ENCODE peak calls at places on chromosomes 6 and 20, in eight cellular contexts. One of them, this sample, is unnamed.

GRCh38 chr20:48605364-48606116 is 222.3 kb downstream of the PREX1 start:
- DNase-seq in right lobe of liver: peak
- DNase-seq in neural progenitor cell: no peak
- DNase-seq in retinal pigment epithelial cell: no peak
- DNase-seq in AG04450: no peak
- DNase-seq in cardiac fibroblast: no peak
- DNase-seq in astrocyte of the cerebellum: no peak
- DNase-seq in heart right ventricle: no peak
- DNase-seq in this sample: no peak

GRCh38 chr6:81966968-81967367 is 214.5 kb upstream of the TENT5A start:
- DNase-seq in neural progenitor cell: no peak
- DNase-seq in right lobe of liver: no peak
- DNase-seq in AG04450: no peak
- DNase-seq in retinal pigment epithelial cell: no peak
- DNase-seq in astrocyte of the cerebellum: no peak
- DNase-seq in heart right ventricle: no peak
- DNase-seq in cardiac fibroblast: no peak
- DNase-seq in this sample: no peak

GRCh38 chr6:74087898-74088297 is 391.9 kb downstream of the CD109 start:
- DNase-seq in cardiac fibroblast: peak
- DNase-seq in AG04450: peak
- DNase-seq in neural progenitor cell: no peak
- DNase-seq in right lobe of liver: no peak
- DNase-seq in astrocyte of the cerebellum: no peak
- DNase-seq in heart right ventricle: no peak
- DNase-seq in retinal pigment epithelial cell: no peak
- DNase-seq in this sample: no peak

GRCh38 chr6:152142116-152142515 is 334.6 kb downstream of the ESR1 start:
- DNase-seq in retinal pigment epithelial cell: no peak
- DNase-seq in heart right ventricle: no peak
- DNase-seq in cardiac fibroblast: no peak
- DNase-seq in astrocyte of the cerebellum: no peak
- DNase-seq in AG04450: no peak
- DNase-seq in right lobe of liver: no peak
- DNase-seq in neural progenitor cell: no peak
- DNase-seq in this sample: no peak

GRCh38 chr6:144036064-144036873 is 28.2 kb upstream of the PLAGL1 start:
- DNase-seq in retinal pigment epithelial cell: no peak
- DNase-seq in neural progenitor cell: peak
- DNase-seq in cardiac fibroblast: peak
- DNase-seq in heart right ventricle: no peak
- DNase-seq in AG04450: no peak
- DNase-seq in right lobe of liver: peak
- DNase-seq in astrocyte of the cerebellum: no peak
- DNase-seq in this sample: no peak

GRCh38 chr6:169256518-169256917 is 2.9 kb upstream of the THBS2 start:
- DNase-seq in right lobe of liver: no peak
- DNase-seq in retinal pigment epithelial cell: no peak
- DNase-seq in astrocyte of the cerebellum: no peak
- DNase-seq in AG04450: no peak
- DNase-seq in heart right ventricle: no peak
- DNase-seq in neural progenitor cell: no peak
- DNase-seq in cardiac fibroblast: no peak
- DNase-seq in this sample: no peak

GRCh38 chr6:107555449-107555848 is 65.5 kb downstream of the SOBP start:
- DNase-seq in cardiac fibroblast: no peak
- DNase-seq in retinal pigment epithelial cell: no peak
- DNase-seq in neural progenitor cell: peak
- DNase-seq in AG04450: no peak
- DNase-seq in astrocyte of the cerebellum: no peak
- DNase-seq in heart right ventricle: no peak
- DNase-seq in right lobe of liver: no peak
- DNase-seq in this sample: no peak

GRCh38 chr6:47308674-47309325 is 905 bp downstream of the TNFRSF21 start:
- DNase-seq in AG04450: no peak
- DNase-seq in cardiac fibroblast: peak
- DNase-seq in right lobe of liver: peak
- DNase-seq in retinal pigment epithelial cell: no peak
- DNase-seq in neural progenitor cell: peak
- DNase-seq in astrocyte of the cerebellum: no peak
- DNase-seq in heart right ventricle: peak
- DNase-seq in this sample: no peak

GRCh38 chr20:57061058-57061900 is 205.2 kb downstream of the BMP7 start:
- DNase-seq in heart right ventricle: no peak
- DNase-seq in AG04450: no peak
- DNase-seq in astrocyte of the cerebellum: no peak
- DNase-seq in cardiac fibroblast: no peak
- DNase-seq in right lobe of liver: no peak
- DNase-seq in retinal pigment epithelial cell: no peak
- DNase-seq in neural progenitor cell: peak
- DNase-seq in this sample: no peak

GRCh38 chr20:20593447-20594170 is 118.8 kb downstream of the RALGAPA2 start:
- DNase-seq in astrocyte of the cerebellum: no peak
- DNase-seq in right lobe of liver: no peak
- DNase-seq in retinal pigment epithelial cell: no peak
- DNase-seq in neural progenitor cell: peak
- DNase-seq in AG04450: peak
- DNase-seq in heart right ventricle: no peak
- DNase-seq in cardiac fibroblast: peak
- DNase-seq in this sample: no peak

GRCh38 chr6:72787521-72788031 is 165.7 kb downstream of the KCNQ5 start:
- DNase-seq in right lobe of liver: no peak
- DNase-seq in astrocyte of the cerebellum: peak
- DNase-seq in retinal pigment epithelial cell: peak
- DNase-seq in neural progenitor cell: peak
- DNase-seq in AG04450: peak
- DNase-seq in cardiac fibroblast: peak
- DNase-seq in heart right ventricle: no peak
- DNase-seq in this sample: peak

GRCh38 chr6:170224694-170225660 is 65.9 kb downstream of the DLL1 start:
- DNase-seq in astrocyte of the cerebellum: no peak
- DNase-seq in heart right ventricle: no peak
- DNase-seq in cardiac fibroblast: no peak
- DNase-seq in right lobe of liver: peak
- DNase-seq in retinal pigment epithelial cell: no peak
- DNase-seq in neural progenitor cell: peak
- DNase-seq in AG04450: no peak
- DNase-seq in this sample: no peak

GRCh38 chr6:7697432-7697819 is 28.5 kb upstream of the BMP6 start:
- DNase-seq in heart right ventricle: no peak
- DNase-seq in retinal pigment epithelial cell: no peak
- DNase-seq in AG04450: no peak
- DNase-seq in astrocyte of the cerebellum: no peak
- DNase-seq in neural progenitor cell: no peak
- DNase-seq in right lobe of liver: no peak
- DNase-seq in cardiac fibroblast: no peak
- DNase-seq in this sample: no peak

GRCh38 chr6:126947070-126947469 is 171.4 kb upstream of the RSPO3 start:
- DNase-seq in astrocyte of the cerebellum: no peak
- DNase-seq in right lobe of liver: no peak
- DNase-seq in heart right ventricle: no peak
- DNase-seq in cardiac fibroblast: peak
- DNase-seq in neural progenitor cell: no peak
- DNase-seq in AG04450: no peak
- DNase-seq in retinal pigment epithelial cell: peak
- DNase-seq in this sample: peak

DNA sequence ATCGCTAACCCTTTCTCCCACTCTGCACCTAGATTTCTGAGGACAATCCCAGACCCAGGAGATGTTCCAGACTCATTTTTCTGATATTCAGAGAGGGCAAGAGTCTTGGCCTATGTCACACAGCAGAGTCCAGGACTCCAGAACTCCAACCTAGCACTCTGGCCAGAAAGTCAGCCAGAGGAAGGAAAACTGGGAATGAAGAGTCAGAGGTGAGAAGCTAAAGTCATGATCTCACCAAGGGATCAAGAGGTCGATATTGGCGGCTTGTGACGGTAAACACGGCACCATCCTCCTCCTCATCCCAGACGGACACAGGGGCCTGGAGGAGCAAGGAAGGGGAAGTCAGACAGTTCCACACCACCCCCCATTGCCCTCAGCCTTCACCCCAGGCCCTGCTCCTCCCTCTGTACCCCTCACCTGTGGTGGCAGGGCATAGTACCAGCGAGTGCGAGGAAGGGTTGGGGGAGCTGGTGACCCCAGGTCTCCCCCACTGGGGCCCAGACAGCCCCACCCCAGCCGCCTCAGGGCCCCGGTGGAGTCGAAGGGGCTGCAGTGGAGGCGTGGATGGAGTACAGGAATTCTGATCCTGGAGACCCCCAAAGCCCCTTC is 1.8 kb downstream of the RGL2 start:
- DNase-seq in AG04450: no peak
- DNase-seq in heart right ventricle: no peak
- DNase-seq in cardiac fibroblast: no peak
- DNase-seq in retinal pigment epithelial cell: no peak
- DNase-seq in right lobe of liver: no peak
- DNase-seq in neural progenitor cell: no peak
- DNase-seq in astrocyte of the cerebellum: no peak
- DNase-seq in this sample: no peak
- H3K4me3 ChIP-seq in AG04450: peak
- H3K4me3 ChIP-seq in heart right ventricle: peak
- H3K4me3 ChIP-seq in cardiac fibroblast: peak
- H3K4me3 ChIP-seq in retinal pigment epithelial cell: peak
- H3K4me3 ChIP-seq in right lobe of liver: peak
- H3K4me3 ChIP-seq in neural progenitor cell: peak
- H3K4me3 ChIP-seq in astrocyte of the cerebellum: peak
- H3K4me3 ChIP-seq in this sample: peak

GRCh38 chr20:35572838-35573237 is 31.0 kb downstream of the ERGIC3 start:
- DNase-seq in astrocyte of the cerebellum: no peak
- DNase-seq in retinal pigment epithelial cell: no peak
- DNase-seq in right lobe of liver: no peak
- DNase-seq in cardiac fibroblast: no peak
- DNase-seq in AG04450: no peak
- DNase-seq in heart right ventricle: no peak
- DNase-seq in neural progenitor cell: no peak
- DNase-seq in this sample: no peak

GRCh38 chr20:35564905-35565304 is 23.0 kb downstream of the ERGIC3 start:
- DNase-seq in right lobe of liver: no peak
- DNase-seq in neural progenitor cell: no peak
- DNase-seq in retinal pigment epithelial cell: no peak
- DNase-seq in heart right ventricle: no peak
- DNase-seq in astrocyte of the cerebellum: no peak
- DNase-seq in cardiac fibroblast: no peak
- DNase-seq in AG04450: no peak
- DNase-seq in this sample: no peak

GRCh38 chr20:35563834-35564233 is 22.0 kb downstream of the ERGIC3 start:
- DNase-seq in retinal pigment epithelial cell: no peak
- DNase-seq in AG04450: no peak
- DNase-seq in astrocyte of the cerebellum: no peak
- DNase-seq in cardiac fibroblast: no peak
- DNase-seq in heart right ventricle: no peak
- DNase-seq in neural progenitor cell: no peak
- DNase-seq in right lobe of liver: peak
- DNase-seq in this sample: no peak

GRCh38 chr20:35571566-35571965 is 29.7 kb downstream of the ERGIC3 start:
- DNase-seq in cardiac fibroblast: no peak
- DNase-seq in astrocyte of the cerebellum: no peak
- DNase-seq in retinal pigment epithelial cell: no peak
- DNase-seq in heart right ventricle: no peak
- DNase-seq in AG04450: no peak
- DNase-seq in right lobe of liver: no peak
- DNase-seq in neural progenitor cell: no peak
- DNase-seq in this sample: no peak

GRCh38 chr20:35568645-35569044 is 26.8 kb downstream of the ERGIC3 start:
- DNase-seq in astrocyte of the cerebellum: no peak
- DNase-seq in cardiac fibroblast: no peak
- DNase-seq in neural progenitor cell: peak
- DNase-seq in retinal pigment epithelial cell: no peak
- DNase-seq in right lobe of liver: peak
- DNase-seq in heart right ventricle: no peak
- DNase-seq in AG04450: no peak
- DNase-seq in this sample: no peak
- TF ChIP-seq CTCF in astrocyte of the cerebellum: peak
- TF ChIP-seq CTCF in cardiac fibroblast: peak
- TF ChIP-seq CTCF in neural progenitor cell: peak
- TF ChIP-seq CTCF in retinal pigment epithelial cell: peak
- TF ChIP-seq CTCF in right lobe of liver: no peak
- TF ChIP-seq CTCF in heart right ventricle: no peak
- TF ChIP-seq CTCF in AG04450: peak
- TF ChIP-seq CTCF in this sample: peak

GRCh38 chr20:25308671-25309394 is 60.9 kb downstream of the PYGB start:
- DNase-seq in neural progenitor cell: no peak
- DNase-seq in AG04450: no peak
- DNase-seq in retinal pigment epithelial cell: no peak
- DNase-seq in astrocyte of the cerebellum: peak
- DNase-seq in cardiac fibroblast: peak
- DNase-seq in heart right ventricle: no peak
- DNase-seq in right lobe of liver: peak
- DNase-seq in this sample: peak

GRCh38 chr20:25313608-25314007 is 65.7 kb downstream of the PYGB start:
- DNase-seq in AG04450: no peak
- DNase-seq in astrocyte of the cerebellum: no peak
- DNase-seq in right lobe of liver: no peak
- DNase-seq in cardiac fibroblast: no peak
- DNase-seq in retinal pigment epithelial cell: no peak
- DNase-seq in neural progenitor cell: no peak
- DNase-seq in heart right ventricle: no peak
- DNase-seq in this sample: no peak

GRCh38 chr20:25310268-25310920 is 62.5 kb downstream of the PYGB start:
- DNase-seq in right lobe of liver: peak
- DNase-seq in heart right ventricle: no peak
- DNase-seq in neural progenitor cell: peak
- DNase-seq in AG04450: peak
- DNase-seq in retinal pigment epithelial cell: peak
- DNase-seq in astrocyte of the cerebellum: peak
- DNase-seq in cardiac fibroblast: peak
- DNase-seq in this sample: peak

GRCh38 chr20:25309395-25310267 is 61.7 kb downstream of the PYGB start:
- DNase-seq in right lobe of liver: peak
- DNase-seq in cardiac fibroblast: peak
- DNase-seq in AG04450: no peak
- DNase-seq in astrocyte of the cerebellum: no peak
- DNase-seq in heart right ventricle: no peak
- DNase-seq in retinal pigment epithelial cell: peak
- DNase-seq in neural progenitor cell: no peak
- DNase-seq in this sample: peak

GRCh38 chr20:25310921-25311728 is 63.2 kb downstream of the PYGB start:
- DNase-seq in retinal pigment epithelial cell: no peak
- DNase-seq in astrocyte of the cerebellum: peak
- DNase-seq in AG04450: peak
- DNase-seq in heart right ventricle: no peak
- DNase-seq in right lobe of liver: peak
- DNase-seq in cardiac fibroblast: peak
- DNase-seq in neural progenitor cell: no peak
- DNase-seq in this sample: no peak
- H3K4me3 ChIP-seq in retinal pigment epithelial cell: no peak
- H3K4me3 ChIP-seq in astrocyte of the cerebellum: no peak
- H3K4me3 ChIP-seq in AG04450: peak
- H3K4me3 ChIP-seq in heart right ventricle: no peak
- H3K4me3 ChIP-seq in right lobe of liver: no peak
- H3K4me3 ChIP-seq in cardiac fibroblast: peak
- H3K4me3 ChIP-seq in neural progenitor cell: no peak
- H3K4me3 ChIP-seq in this sample: no peak

DNA sequence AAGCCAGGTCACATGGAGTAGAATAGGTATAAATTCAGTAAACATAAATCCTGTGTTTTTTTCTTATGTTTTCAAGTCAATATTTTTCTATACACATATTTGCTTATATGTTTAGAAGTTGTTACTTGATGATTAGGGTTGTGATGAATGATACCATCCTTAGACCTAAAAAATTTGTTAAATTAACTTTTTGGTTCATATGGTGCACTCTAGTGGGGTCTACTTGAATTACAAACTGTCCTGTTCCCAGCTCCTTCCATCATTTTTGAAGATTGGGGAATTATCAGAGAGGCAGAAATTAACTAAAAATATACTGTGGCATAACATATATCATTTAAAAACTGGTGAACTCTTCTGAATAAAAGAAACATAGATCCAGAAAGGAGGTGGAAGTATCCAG is 48.3 kb upstream of the RIPPLY2 start:
- DNase-seq in retinal pigment epithelial cell: no peak
- DNase-seq in cardiac fibroblast: no peak
- DNase-seq in heart right ventricle: no peak
- DNase-seq in right lobe of liver: no peak
- DNase-seq in AG04450: no peak
- DNase-seq in astrocyte of the cerebellum: no peak
- DNase-seq in neural progenitor cell: no peak
- DNase-seq in this sample: no peak
- TF ChIP-seq CTCF in retinal pigment epithelial cell: peak
- TF ChIP-seq CTCF in cardiac fibroblast: no peak
- TF ChIP-seq CTCF in heart right ventricle: no peak
- TF ChIP-seq CTCF in right lobe of liver: no peak
- TF ChIP-seq CTCF in AG04450: no peak
- TF ChIP-seq CTCF in astrocyte of the cerebellum: no peak
- TF ChIP-seq CTCF in neural progenitor cell: peak
- TF ChIP-seq CTCF in this sample: no peak

This sample was measured in epithelial cell of proximal tubule.